ENCODE peak calls at places on chromosome 4, in ten cellular contexts. V, Y, D, T, P, U, S, J, K and H are unnamed samples.

GRCh38 chr4:170589597-170590191 is 499.9 kb upstream of the AADAT start:
- DNase-seq in V (no peak), Y (no peak), D (no peak), T (peak), P (peak), U (no peak), S (no peak), J (no peak), K (no peak), H (peak)

GRCh38 chr4:64068096-64068495 is 341.2 kb downstream of the TECRL start:
- DNase-seq in V (no peak), Y (no peak), D (no peak), T (no peak), P (no peak), U (no peak), S (no peak), J (no peak), K (no peak), H (no peak)

GRCh38 chr4:150619032-150619431 is 37.1 kb downstream of the MAB21L2 start:
- DNase-seq in V (no peak), Y (no peak), D (no peak), T (peak), P (no peak), U (peak), S (no peak), J (no peak), K (no peak), H (no peak)

GRCh38 chr4:170047774-170048354 is 21.7 kb upstream of the MFAP3L start:
- DNase-seq in V (no peak), Y (peak), D (peak), T (peak), P (peak), U (peak), S (peak), J (peak), K (no peak), H (peak)

GRCh38 chr4:123390846-123391456 is 5.6 kb upstream of the SPRY1 start:
- DNase-seq in V (no peak), Y (no peak), D (no peak), T (peak), P (no peak), U (peak), S (no peak), J (no peak), K (no peak), H (peak)

GRCh38 chr4:110071466-110071865 is 126.9 kb downstream of the ELOVL6 start:
- DNase-seq in V (no peak), Y (no peak), D (peak), T (no peak), P (no peak), U (no peak), S (no peak), J (no peak), K (peak), H (no peak)

GRCh38 chr4:36042122-36042970 is 202.0 kb downstream of the ARAP2 start:
- DNase-seq in V (no peak), Y (no peak), D (no peak), T (no peak), P (no peak), U (no peak), S (no peak), J (no peak), K (no peak), H (no peak)

GRCh38 chr4:185280608-185281007 is 71.2 kb downstream of the SNX25 start:
- DNase-seq in V (no peak), Y (no peak), D (peak), T (no peak), P (no peak), U (no peak), S (no peak), J (no peak), K (no peak), H (no peak)

GRCh38 chr4:5887361-5888221 is 5.3 kb downstream of the CRMP1 start:
- DNase-seq in V (no peak), Y (no peak), D (peak), T (no peak), P (no peak), U (peak), S (no peak), J (no peak), K (no peak), H (no peak)

GRCh38 chr4:143711543-143712159 is 11.2 kb upstream of the FREM3 start:
- DNase-seq in V (no peak), Y (no peak), D (no peak), T (no peak), P (no peak), U (no peak), S (no peak), J (no peak), K (no peak), H (no peak)

GRCh38 chr4:130814896-130815295 is 1718.9 kb downstream of the C4orf33 start:
- DNase-seq in V (no peak), Y (no peak), D (no peak), T (no peak), P (no peak), U (no peak), S (no peak), J (no peak), K (no peak), H (no peak)

GRCh38 chr4:86152454-86152853 is 207.4 kb downstream of the MAPK10 start:
- DNase-seq in V (no peak), Y (no peak), D (no peak), T (no peak), P (no peak), U (no peak), S (no peak), J (no peak), K (no peak), H (no peak)

GRCh38 chr4:71148545-71148944 is 155.1 kb downstream of the DCK start:
- DNase-seq in V (no peak), Y (no peak), D (no peak), T (no peak), P (no peak), U (no peak), S (no peak), J (no peak), K (no peak), H (no peak)

GRCh38 chr4:6658204-6658585 is 17.7 kb downstream of the MRFAP1 start:
- DNase-seq in V (no peak), Y (no peak), D (no peak), T (no peak), P (no peak), U (no peak), S (no peak), J (no peak), K (no peak), H (no peak)

GRCh38 chr4:131370846-131371245 is 1778.2 kb upstream of the PCDH10 start:
- DNase-seq in V (no peak), Y (no peak), D (no peak), T (no peak), P (no peak), U (no peak), S (no peak), J (no peak), K (no peak), H (no peak)

GRCh38 chr4:2824329-2825183 is 19.1 kb upstream of the ADD1 start:
- DNase-seq in V (peak), Y (no peak), D (no peak), T (no peak), P (no peak), U (no peak), S (no peak), J (no peak), K (peak), H (no peak)

GRCh38 chr4:23991444-23991843 is 101.6 kb upstream of the PPARGC1A start:
- DNase-seq in V (no peak), Y (no peak), D (no peak), T (no peak), P (no peak), U (no peak), S (no peak), J (no peak), K (no peak), H (no peak)

GRCh38 chr4:48483006-48483776 is at the start of gene SLC10A4:
- DNase-seq in V (peak), Y (no peak), D (no peak), T (no peak), P (no peak), U (no peak), S (peak), J (no peak), K (peak), H (no peak)

GRCh38 chr4:110484029-110484428 is 8.1 kb downstream of the ENPEP start:
- DNase-seq in V (no peak), Y (no peak), D (no peak), T (no peak), P (no peak), U (no peak), S (no peak), J (no peak), K (no peak), H (no peak)

GRCh38 chr4:164509951-164510350 is 244.0 kb upstream of the SMIM31 start:
- DNase-seq in V (no peak), Y (no peak), D (no peak), T (no peak), P (peak), U (peak), S (no peak), J (no peak), K (no peak), H (peak)

GRCh38 chr4:109295081-109295480 is 7.4 kb downstream of the COL25A1 start:
- DNase-seq in V (no peak), Y (no peak), D (no peak), T (no peak), P (no peak), U (no peak), S (no peak), J (no peak), K (no peak), H (no peak)

GRCh38 chr4:161133877-161134276 is 1029.9 kb downstream of the FSTL5 start:
- DNase-seq in V (no peak), Y (no peak), D (no peak), T (no peak), P (no peak), U (no peak), S (no peak), J (no peak), K (no peak), H (no peak)

GRCh38 chr4:150256841-150257273 is 178.6 kb downstream of the DCLK2 start:
- DNase-seq in V (no peak), Y (no peak), D (peak), T (no peak), P (no peak), U (no peak), S (no peak), J (no peak), K (peak), H (peak)

GRCh38 chr4:153790962-153791551 is 2.2 kb upstream of the SFRP2 start:
- DNase-seq in V (peak), Y (no peak), D (no peak), T (peak), P (no peak), U (no peak), S (no peak), J (no peak), K (peak), H (no peak)
- H3K4me3 ChIP-seq in V (peak), Y (no peak), D (no peak), T (peak), P (no peak), U (peak), S (no peak), J (no peak), K (peak), H (no peak)

GRCh38 chr4:38917481-38918025 is 49.9 kb downstream of the FAM114A1 start:
- DNase-seq in V (no peak), Y (no peak), D (no peak), T (peak), P (no peak), U (no peak), S (no peak), J (no peak), K (no peak), H (no peak)

GRCh38 chr4:38920186-38920585 is 52.6 kb downstream of the FAM114A1 start:
- DNase-seq in V (no peak), Y (no peak), D (no peak), T (no peak), P (peak), U (no peak), S (no peak), J (no peak), K (no peak), H (no peak)

GRCh38 chr4:38909015-38909414 is 41.4 kb downstream of the FAM114A1 start:
- DNase-seq in V (no peak), Y (no peak), D (no peak), T (no peak), P (no peak), U (no peak), S (no peak), J (no peak), K (no peak), H (no peak)

GRCh38 chr4:38911257-38911656 is 43.7 kb downstream of the FAM114A1 start:
- DNase-seq in V (no peak), Y (no peak), D (peak), T (no peak), P (no peak), U (no peak), S (no peak), J (no peak), K (no peak), H (no peak)

GRCh38 chr4:38914859-38915258 is 47.3 kb downstream of the FAM114A1 start:
- DNase-seq in V (no peak), Y (no peak), D (no peak), T (no peak), P (no peak), U (no peak), S (no peak), J (no peak), K (no peak), H (no peak)
- H3K4me3 ChIP-seq in V (no peak), Y (no peak), D (no peak), T (no peak), P (no peak), U (no peak), S (no peak), J (no peak), K (no peak), H (no peak)

GRCh38 chr4:113467581-113467980 is 294.0 kb downstream of the CAMK2D start:
- DNase-seq in V (no peak), Y (no peak), D (no peak), T (peak), P (peak), U (peak), S (peak), J (peak), K (no peak), H (peak)
- H3K4me3 ChIP-seq in V (peak), Y (no peak), D (no peak), T (peak), P (peak), U (peak), S (no peak), J (peak), K (no peak), H (peak)

DNA sequence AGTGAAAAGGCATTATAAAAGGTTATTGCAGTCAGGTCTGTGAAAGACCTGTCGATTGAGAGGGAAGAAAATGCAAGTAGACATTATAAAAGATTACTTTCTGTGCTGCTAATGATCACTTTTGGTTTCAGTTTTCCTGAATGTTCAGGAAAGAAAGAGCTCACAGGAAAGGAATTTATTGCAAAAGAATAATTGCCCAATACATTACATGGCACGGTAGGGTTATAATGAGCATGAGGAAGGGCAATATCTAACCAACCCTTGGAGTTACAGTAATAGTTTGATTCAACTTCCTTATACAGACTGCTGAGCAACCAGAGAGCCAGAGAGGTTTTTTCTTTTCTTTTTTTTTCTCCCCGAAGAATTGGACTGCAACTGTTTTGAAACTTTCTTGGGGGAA is 246.9 kb downstream of the C4orf33 start:
- DNase-seq in V (no peak), Y (peak), D (no peak), T (peak), P (peak), U (peak), S (no peak), J (peak), K (no peak), H (peak)
- H3K4me3 ChIP-seq in V (no peak), Y (peak), D (no peak), T (no peak), P (no peak), U (peak), S (no peak), J (peak), K (peak), H (no peak)

GRCh38 chr4:168421671-168422070 is 58.6 kb downstream of the DDX60L start:
- DNase-seq in V (no peak), Y (no peak), D (no peak), T (peak), P (peak), U (peak), S (no peak), J (peak), K (no peak), H (peak)
- H3K4me3 ChIP-seq in V (no peak), Y (no peak), D (no peak), T (no peak), P (no peak), U (no peak), S (no peak), J (no peak), K (no peak), H (no peak)

GRCh38 chr4:80071643-80072606 is 1.1 kb downstream of the ANTXR2 start:
- DNase-seq in V (peak), Y (no peak), D (peak), T (peak), P (no peak), U (peak), S (peak), J (no peak), K (no peak), H (no peak)
- H3K4me3 ChIP-seq in V (peak), Y (peak), D (peak), T (peak), P (peak), U (peak), S (peak), J (peak), K (peak), H (peak)

DNA sequence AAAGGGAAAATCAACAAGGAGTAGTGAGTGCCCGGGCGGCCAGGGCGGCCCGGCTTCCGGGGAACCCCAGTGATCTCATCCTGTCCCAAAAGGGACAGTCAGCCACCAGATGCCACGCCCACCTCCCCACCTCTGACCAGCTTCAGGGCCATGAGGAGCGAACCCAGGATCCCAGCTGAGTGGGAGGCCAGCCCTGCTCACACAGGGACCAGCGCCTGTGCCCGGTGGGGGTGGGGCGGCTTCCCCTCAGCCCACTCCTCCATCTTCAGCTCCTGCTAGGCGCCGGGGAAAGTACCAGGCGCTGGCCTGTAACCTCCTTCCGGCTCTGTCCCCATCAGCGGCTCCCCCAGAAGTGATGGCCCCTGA is 6.2 kb downstream of the MYL5 start:
- DNase-seq in V (no peak), Y (no peak), D (peak), T (no peak), P (no peak), U (no peak), S (peak), J (no peak), K (peak), H (peak)
- H3K4me3 ChIP-seq in V (peak), Y (peak), D (no peak), T (no peak), P (peak), U (no peak), S (no peak), J (peak), K (peak), H (peak)

GRCh38 chr4:40481977-40482376 is 146.8 kb downstream of the CHRNA9 start:
- DNase-seq in V (no peak), Y (no peak), D (no peak), T (no peak), P (no peak), U (no peak), S (no peak), J (no peak), K (no peak), H (no peak)

GRCh38 chr4:40480291-40480690 is 145.2 kb downstream of the CHRNA9 start:
- DNase-seq in V (no peak), Y (no peak), D (no peak), T (no peak), P (no peak), U (no peak), S (no peak), J (no peak), K (no peak), H (no peak)

GRCh38 chr4:40486534-40486933 is 143.1 kb downstream of the RBM47 start:
- DNase-seq in V (no peak), Y (peak), D (no peak), T (peak), P (peak), U (peak), S (no peak), J (peak), K (no peak), H (peak)

GRCh38 chr4:40484346-40484745 is 145.3 kb downstream of the RBM47 start:
- DNase-seq in V (no peak), Y (no peak), D (no peak), T (peak), P (peak), U (no peak), S (no peak), J (no peak), K (no peak), H (peak)

DNA sequence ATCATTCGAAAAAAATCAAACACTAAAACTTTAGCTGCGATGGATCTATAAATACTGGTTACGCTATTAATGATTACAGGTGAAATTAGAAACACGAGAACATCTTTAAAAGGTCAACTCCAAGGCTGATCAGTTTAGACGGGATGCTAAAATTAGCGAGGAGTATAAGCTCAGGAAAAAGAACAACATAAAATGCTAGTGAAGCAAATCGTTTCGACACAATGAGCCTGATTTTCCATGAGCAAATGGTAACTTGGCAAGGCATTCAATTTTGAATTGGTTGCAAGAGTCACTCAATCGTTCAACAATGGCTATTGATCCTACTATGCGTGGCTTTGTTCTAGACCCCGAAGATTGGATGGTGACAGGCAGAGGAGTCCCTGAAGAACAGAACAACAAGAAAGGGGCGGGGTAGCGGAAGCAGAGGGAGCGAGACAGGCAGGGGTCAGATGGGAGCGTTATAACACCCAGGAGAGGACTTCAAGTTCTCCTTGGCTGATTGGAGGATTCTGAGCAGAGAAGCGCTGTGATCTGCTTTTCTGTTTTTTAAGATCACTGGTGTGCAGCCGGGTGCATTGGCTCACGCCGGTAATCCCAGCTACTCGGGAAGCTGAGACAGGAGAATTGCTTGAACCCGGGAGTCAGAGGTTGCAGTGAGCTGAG is 146.5 kb downstream of the RBM47 start:
- DNase-seq in V (no peak), Y (no peak), D (no peak), T (no peak), P (no peak), U (no peak), S (peak), J (no peak), K (no peak), H (no peak)
- H3K4me3 ChIP-seq in V (no peak), Y (no peak), D (no peak), T (no peak), P (no peak), U (no peak), S (no peak), J (no peak), K (no peak), H (no peak)